ENCODE peak calls at places on chromosomes 11 and 22, in five cellular contexts. T is cardiac muscle cell, P is right atrium auricular region, R is colonic mucosa, N is testis. Q is an unnamed sample.

GRCh38 chr22:34993548-34993947 is 72.4 kb upstream of the ISX start:
- DNase-seq in T (no peak), P (no peak), R (no peak), N (no peak), Q (no peak)

GRCh38 chr11:7493670-7494069 is 8.4 kb downstream of the OLFML1 start:
- DNase-seq in T (no peak), P (no peak), R (no peak), N (no peak), Q (no peak)

GRCh38 chr11:17978553-17979287 is 34.1 kb downstream of the SERGEF start:
- DNase-seq in T (peak; percentile 58), P (no peak), R (peak; percentile 35), N (peak; percentile 66), Q (no peak)

GRCh38 chr11:81444306-81444705 is 1289.4 kb downstream of the FAM181B start:
- DNase-seq in T (no peak), P (no peak), R (no peak), N (no peak), Q (no peak)

GRCh38 chr11:116062526-116063171 is 558.4 kb upstream of the CADM1 start:
- DNase-seq in T (no peak), P (no peak), R (no peak), N (no peak), Q (no peak)

GRCh38 chr11:47248304-47248663 is 330 bp downstream of the ACP2 start:
- DNase-seq in T (no peak), P (no peak), R (no peak), N (no peak), Q (no peak)

GRCh38 chr22:33920927-33921575 is 775 bp upstream of the LARGE1 start:
- DNase-seq in T (peak; percentile 98), P (peak; percentile 98), R (peak; percentile 100), N (peak; percentile 98), Q (peak; percentile 79)

GRCh38 chr11:96162816-96163499 is 180.0 kb downstream of the MAML2 start:
- DNase-seq in T (peak; percentile 98), P (no peak), R (no peak), N (no peak), Q (no peak)

GRCh38 chr11:110986016-110986415 is 259.5 kb upstream of the POU2AF2 start:
- DNase-seq in T (no peak), P (no peak), R (no peak), N (no peak), Q (no peak)

GRCh38 chr11:45683285-45684058 is 18.1 kb upstream of the CHST1 start:
- DNase-seq in T (no peak), P (no peak), R (no peak), N (no peak), Q (no peak)

GRCh38 chr22:39814899-39815298 is 78.7 kb downstream of the ENTHD1 start:
- DNase-seq in T (peak; percentile 12), P (no peak), R (no peak), N (no peak), Q (no peak)

GRCh38 chr11:64048042-64048854 is 12.5 kb downstream of the FLRT1 start:
- DNase-seq in T (no peak), P (no peak), R (no peak), N (peak; percentile 48), Q (no peak)

GRCh38 chr22:30602049-30602448 is 4.9 kb upstream of the TCN2 start:
- DNase-seq in T (peak; percentile 52), P (no peak), R (peak; percentile 32), N (no peak), Q (no peak)

GRCh38 chr11:70646272-70647049 is 248.1 kb downstream of the CTTN start:
- DNase-seq in T (no peak), P (no peak), R (no peak), N (no peak), Q (no peak)

GRCh38 chr11:24509114-24509513 is 12.3 kb downstream of the LUZP2 start:
- DNase-seq in T (peak; percentile 28), P (no peak), R (no peak), N (no peak), Q (no peak)

GRCh38 chr11:103806130-103806900 is 230.1 kb upstream of the DDI1 start:
- DNase-seq in T (peak; percentile 87), P (no peak), R (no peak), N (no peak), Q (peak; percentile 49)

GRCh38 chr11:60783911-60784310 is 1.2 kb upstream of the MS4A10 start:
- DNase-seq in T (no peak), P (no peak), R (no peak), N (no peak), Q (no peak)

GRCh38 chr11:26901162-26901561 is 92.8 kb upstream of the FIBIN start:
- DNase-seq in T (peak; percentile 25), P (no peak), R (no peak), N (peak; percentile 17), Q (no peak)

GRCh38 chr11:11798586-11799438 is 43.0 kb upstream of the USP47 start:
- DNase-seq in T (peak; percentile 79), P (peak; percentile 89), R (peak; percentile 88), N (peak; percentile 86), Q (no peak)

GRCh38 chr11:14977481-14977880 is 5.3 kb upstream of the CALCA start:
- DNase-seq in T (no peak), P (no peak), R (no peak), N (no peak), Q (no peak)

GRCh38 chr22:36816338-36816634 is 549 bp downstream of the PVALB start:
- DNase-seq in T (no peak), P (no peak), R (no peak), N (no peak), Q (no peak)

GRCh38 chr11:83836883-83837654 is 550.9 kb upstream of the CCDC90B start:
- DNase-seq in T (peak; percentile 52), P (no peak), R (peak; percentile 17), N (peak; percentile 57), Q (no peak)

GRCh38 chr11:133929401-133930052 is 27.2 kb downstream of the IGSF9B start:
- DNase-seq in T (no peak), P (no peak), R (no peak), N (no peak), Q (no peak)

GRCh38 chr11:31802609-31802989 is 8.5 kb downstream of the PAX6 start:
- DNase-seq in T (no peak), P (no peak), R (no peak), N (no peak), Q (no peak)

GRCh38 chr11:87740513-87740912 is 434.7 kb downstream of the RAB38 start:
- DNase-seq in T (no peak), P (no peak), R (no peak), N (no peak), Q (no peak)

GRCh38 chr11:102006835-102007566 is 40.2 kb upstream of the CFAP300 start:
- DNase-seq in T (no peak), P (no peak), R (no peak), N (no peak), Q (no peak)

DNA sequence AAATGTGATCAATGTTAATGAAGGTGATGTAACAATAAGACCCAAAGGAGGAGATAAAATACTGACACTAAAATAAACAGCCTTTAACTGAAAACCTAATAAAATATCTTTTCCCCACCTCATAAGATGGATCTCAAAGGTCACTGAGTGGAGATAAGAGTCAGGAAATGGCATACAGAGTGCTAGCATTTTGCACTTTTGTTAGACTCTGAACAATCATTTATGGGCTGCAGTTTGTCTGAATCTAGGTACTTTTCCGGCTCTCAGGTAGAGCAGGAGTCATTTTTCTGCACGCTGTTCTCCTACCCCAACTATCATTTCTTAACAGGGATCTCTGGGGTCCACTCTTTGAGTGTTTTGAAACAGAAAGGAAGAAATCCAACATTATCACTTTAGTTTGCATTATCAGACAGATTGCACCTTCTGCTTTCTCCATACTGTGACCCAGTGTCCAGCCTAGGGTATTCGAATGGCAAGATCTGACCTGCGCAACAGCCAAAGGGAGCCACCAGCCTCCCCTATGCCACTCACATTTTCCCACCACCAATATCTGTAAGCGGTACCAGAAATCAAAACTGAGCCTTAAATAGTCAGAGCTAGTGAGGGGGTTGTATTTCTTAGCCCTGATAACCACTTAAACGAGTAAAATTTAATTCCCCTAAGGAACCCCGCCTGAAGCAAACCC is 866 bp downstream of the SIAE start:
- DNase-seq in T (no peak), P (no peak), R (peak; percentile 32), N (no peak), Q (no peak)
- H3K4me3 ChIP-seq in T (peak overlapping the region; percentile 70), P (peak overlapping the region; percentile 75), R (peak overlapping the region; percentile 77), N (peak overlapping the region; percentile 52), Q (peak overlapping the region; percentile 96)

GRCh38 chr11:36070215-36070976 is 126.5 kb downstream of the LDLRAD3 start:
- DNase-seq in T (no peak), P (no peak), R (no peak), N (no peak), Q (no peak)

GRCh38 chr11:36066891-36067290 is 123.0 kb downstream of the LDLRAD3 start:
- DNase-seq in T (no peak), P (no peak), R (no peak), N (no peak), Q (no peak)

GRCh38 chr11:36073411-36074203 is 129.7 kb downstream of the LDLRAD3 start:
- DNase-seq in T (peak; percentile 82), P (no peak), R (peak; percentile 27), N (no peak), Q (no peak)

GRCh38 chr11:36071917-36072500 is 128.1 kb downstream of the LDLRAD3 start:
- DNase-seq in T (no peak), P (no peak), R (no peak), N (no peak), Q (no peak)

GRCh38 chr11:36069576-36070214 is 125.8 kb downstream of the LDLRAD3 start:
- DNase-seq in T (no peak), P (no peak), R (no peak), N (no peak), Q (no peak)
- TF ChIP-seq CTCF in T (no peak), P (no peak), R (no peak), N (no peak), Q (no peak)

GRCh38 chr22:19757140-19757984 is 3.2 kb upstream of the TBX1 start:
- DNase-seq in T (no peak), P (no peak), R (no peak), N (no peak), Q (no peak)
- H3K27me3 ChIP-seq in T (peaks cover 97% of the 10 kb centered on the region), P (peaks cover 47% of the 10 kb centered on the region), R (peaks cover 86% of the 10 kb centered on the region), N (no peaks in the 10 kb centered on the region), Q (peaks cover 40% of the 10 kb centered on the region)

GRCh38 chr11:120239713-120240640 is at the start of gene POU2F3:
- DNase-seq in T (no peak), P (no peak), R (no peak), N (no peak), Q (no peak)

GRCh38 chr11:120236169-120237107 is 3.5 kb upstream of the POU2F3 start:
- DNase-seq in T (no peak), P (no peak), R (no peak), N (no peak), Q (no peak)

GRCh38 chr11:120241277-120241676 is 1.3 kb downstream of the POU2F3 start:
- DNase-seq in T (no peak), P (no peak), R (no peak), N (no peak), Q (no peak)

GRCh38 chr11:120240866-120241265 is 926 bp downstream of the POU2F3 start:
- DNase-seq in T (no peak), P (no peak), R (no peak), N (no peak), Q (no peak)

DNA sequence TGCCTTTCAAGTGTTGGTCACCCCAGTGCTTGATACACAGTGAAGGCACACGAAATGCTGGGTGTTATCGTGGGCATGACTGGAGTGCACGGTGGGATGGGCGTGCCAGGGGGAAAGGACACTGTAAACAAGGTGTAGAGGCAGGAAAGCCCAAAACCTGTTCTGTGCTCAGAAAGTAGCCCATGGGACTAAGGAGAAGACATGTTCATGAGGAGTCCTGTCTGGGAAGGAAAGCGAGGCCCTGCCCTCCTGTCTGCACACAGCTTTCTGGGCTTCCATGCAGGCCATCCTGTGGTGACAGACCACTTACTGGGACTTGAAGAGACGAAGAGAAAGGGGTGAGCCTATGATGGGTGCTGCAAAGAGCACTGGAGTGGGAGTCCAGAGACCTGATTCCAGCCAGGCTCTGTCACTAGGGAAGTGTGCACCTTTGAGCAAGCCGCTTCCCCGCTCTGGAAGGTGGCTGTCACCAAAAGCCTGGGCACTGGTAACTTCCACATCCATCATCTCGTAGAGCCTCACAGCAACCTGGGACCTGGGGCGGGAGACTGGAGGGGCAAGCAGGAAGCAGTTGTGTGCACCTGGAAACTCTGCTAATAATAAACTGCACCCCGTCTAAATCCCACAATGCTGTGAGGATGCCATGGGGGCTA is 846 bp upstream of the POU2F3 start:
- DNase-seq in T (no peak), P (no peak), R (no peak), N (no peak), Q (no peak)
- H3K4me3 ChIP-seq in T (no peak overlapping the region), P (no peak overlapping the region), R (no peak overlapping the region), N (no peak overlapping the region), Q (no peak overlapping the region)